ENCODE peak calls at places on chromosomes 12 and 14, in four cellular contexts. H is A549, E is WTC11, C is HepG2. I is an unnamed sample.

GRCh38 chr12:41724216-41724615 is 420.5 kb downstream of the GXYLT1 start:
- DNase-seq in H (no peak), E (no peak), C (no peak), I (no peak)

GRCh38 chr12:54411398-54412241 is 7.4 kb downstream of the ITGA5 start:
- DNase-seq in H (no peak), E (peak), C (no peak), I (peak)

GRCh38 chr14:32134448-32135070 is 57.5 kb downstream of the ARHGAP5 start:
- DNase-seq in H (peak), E (no peak), C (no peak), I (no peak)

GRCh38 chr14:69259531-69260245 is at the start of gene GALNT16:
- DNase-seq in H (peak), E (peak), C (no peak), I (peak)

GRCh38 chr12:1338483-1339177 is 255.8 kb downstream of the FBXL14 start:
- DNase-seq in H (no peak), E (no peak), C (no peak), I (no peak)

GRCh38 chr14:90508536-90509254 is 111.9 kb downstream of the CALM1 start:
- DNase-seq in H (no peak), E (no peak), C (no peak), I (no peak)

GRCh38 chr14:64845878-64846277 is 33.8 kb downstream of the SPTB start:
- DNase-seq in H (no peak), E (no peak), C (no peak), I (no peak)

GRCh38 chr12:106282457-106283097 is 20.0 kb upstream of the TCP11L2 start:
- DNase-seq in H (peak), E (peak), C (peak), I (peak)

GRCh38 chr12:51905507-51906438 is 1.5 kb upstream of the ACVRL1 start:
- DNase-seq in H (no peak), E (no peak), C (no peak), I (peak)

GRCh38 chr14:52961060-52961639 is 10.3 kb upstream of the FERMT2 start:
- DNase-seq in H (peak), E (peak), C (peak), I (peak)

GRCh38 chr14:88749139-88749538 is 43.6 kb downstream of the EML5 start:
- DNase-seq in H (no peak), E (no peak), C (no peak), I (no peak)

GRCh38 chr12:78759387-78759786 is 105.2 kb upstream of the SYT1 start:
- DNase-seq in H (no peak), E (no peak), C (peak), I (peak)

GRCh38 chr12:46207644-46208043 is 61.2 kb downstream of the SLC38A1 start:
- DNase-seq in H (no peak), E (no peak), C (no peak), I (no peak)

GRCh38 chr12:21476949-21477348 is 24.5 kb downstream of the RECQL start:
- DNase-seq in H (no peak), E (no peak), C (no peak), I (no peak)

GRCh38 chr14:92646952-92647461 is 101.4 kb downstream of the LGMN start:
- DNase-seq in H (no peak), E (no peak), C (no peak), I (no peak)

GRCh38 chr14:31962920-31963319 is 114.2 kb upstream of the ARHGAP5 start:
- DNase-seq in H (no peak), E (no peak), C (no peak), I (no peak)

GRCh38 chr14:87231336-87232026 is 761.5 kb downstream of the GALC start:
- DNase-seq in H (no peak), E (no peak), C (no peak), I (no peak)

GRCh38 chr14:24240110-24240918 is 2.1 kb downstream of the TINF2 start:
- DNase-seq in H (no peak), E (no peak), C (no peak), I (no peak)

GRCh38 chr12:12214635-12215131 is 52.2 kb downstream of the LRP6 start:
- DNase-seq in H (no peak), E (no peak), C (peak), I (no peak)

GRCh38 chr14:101360045-101360931 is 201.0 kb upstream of the DIO3 start:
- DNase-seq in H (no peak), E (no peak), C (no peak), I (peak)

GRCh38 chr14:73339206-73339605 is 101.9 kb downstream of the PAPLN start:
- DNase-seq in H (no peak), E (no peak), C (no peak), I (no peak)

DNA sequence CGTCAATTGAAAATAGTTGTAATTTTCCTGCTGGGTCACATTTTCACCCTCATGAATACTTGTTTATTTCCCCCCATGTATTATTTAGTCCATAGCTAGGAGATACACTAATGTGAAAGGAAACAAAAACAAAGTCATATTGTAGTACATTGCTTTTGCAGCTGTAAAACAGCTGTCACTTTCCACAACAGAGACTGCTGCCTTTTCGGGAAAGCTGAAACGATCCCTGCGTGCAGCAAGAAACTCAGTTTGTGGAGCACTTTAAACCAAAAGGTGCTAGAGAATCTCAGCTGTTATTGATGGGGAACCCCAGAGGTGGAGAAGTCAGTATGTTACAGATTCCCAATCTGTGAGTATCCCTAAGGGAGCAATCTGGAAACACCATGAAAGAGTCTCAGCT is 4.2 kb downstream of the RACGAP1 start:
- DNase-seq in H (no peak), E (no peak), C (no peak), I (no peak)
- TF ChIP-seq NR3C1 in H (no peak), E (no peak), C (no peak), I (no peak)

GRCh38 chr14:63632932-63633514 is 8.6 kb downstream of the WDR89 start:
- DNase-seq in H (peak), E (no peak), C (peak), I (peak)
- TF ChIP-seq CTCF in H (peak), E (no peak), C (peak), I (no peak)

DNA sequence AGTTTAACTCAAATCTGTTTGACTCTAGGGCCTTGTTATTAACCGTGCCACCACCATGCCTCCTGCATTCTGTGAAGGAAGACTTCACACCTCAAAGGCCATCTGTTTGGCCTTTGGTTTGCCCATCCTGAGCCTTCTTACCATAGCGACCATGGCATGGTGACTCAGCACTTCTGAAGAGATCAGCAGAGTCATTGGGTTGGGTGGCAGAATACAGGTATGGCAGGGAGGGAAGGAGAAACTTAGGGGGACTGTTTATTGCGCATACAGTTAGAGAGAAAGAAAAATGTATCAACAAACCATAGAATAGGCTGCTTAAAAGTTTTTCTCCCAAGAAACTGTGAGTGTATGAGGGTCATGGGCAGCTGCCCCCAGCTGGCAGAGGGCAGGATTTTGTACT is 49.2 kb downstream of the DAD1 start:
- DNase-seq in H (no peak), E (no peak), C (no peak), I (no peak)
- TF ChIP-seq NR3C1 in H (no peak), E (no peak), C (no peak), I (no peak)

DNA sequence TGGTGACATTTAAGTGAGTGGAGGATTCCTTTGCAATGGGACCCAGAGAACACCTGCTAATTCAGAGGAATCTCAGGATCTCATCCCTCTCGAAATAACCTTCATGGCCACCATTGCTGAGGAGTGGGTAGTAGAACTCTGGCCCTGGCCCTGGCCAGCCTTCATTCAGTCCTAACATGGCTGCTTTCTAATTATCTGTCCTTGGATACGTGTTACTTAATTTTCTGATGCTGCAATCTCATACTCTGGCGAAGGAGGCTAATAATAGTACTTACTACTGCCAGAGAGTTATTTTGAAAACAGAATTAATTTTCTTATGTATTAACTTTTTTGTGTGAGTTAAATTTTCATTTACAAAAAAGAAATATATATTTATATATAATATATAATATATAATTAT is 12.1 kb upstream of the COX6A1 start:
- DNase-seq in H (no peak), E (no peak), C (no peak), I (no peak)
- TF ChIP-seq CTCF in H (no peak), E (no peak), C (no peak), I (no peak)

I was measured in K562.